ENCODE peak calls at places on chromosomes 5 and 9, in five cellular contexts. Y, V, Q, H and O are unnamed samples.

GRCh38 chr5:170104710-170105109 is 987 bp upstream of the FOXI1 start:
- DNase-seq in Y (no peak), V (no peak), Q (no peak), H (peak; percentile 40), O (no peak)

GRCh38 chr9:32385135-32385884 is 867 bp downstream of the ACO1 start:
- DNase-seq in Q (no peak), V (peak; percentile 41), H (no peak), Y (no peak), O (no peak)

GRCh38 chr5:138064526-138064925 is 19.3 kb upstream of the WNT8A start:
- DNase-seq in Y (no peak), H (no peak), V (no peak), Q (no peak), O (peak; percentile 23)

GRCh38 chr9:126822873-126823272 is 18.0 kb downstream of the ZBTB43 start:
- DNase-seq in Q (no peak), V (no peak), H (no peak), Y (no peak), O (no peak)

GRCh38 chr5:132011561-132012384 is at the start of gene ACSL6:
- DNase-seq in Y (peak; percentile 52), Q (peak; percentile 44), H (peak; percentile 67), V (no peak), O (no peak)

GRCh38 chr5:58775699-58776098 is 192.8 kb downstream of the RAB3C start:
- DNase-seq in Q (no peak), V (no peak), Y (no peak), H (no peak), O (no peak)

GRCh38 chr5:172365948-172366608 is 82.5 kb upstream of the UBTD2 start:
- DNase-seq in Q (no peak), H (no peak), Y (no peak), V (no peak), O (no peak)

GRCh38 chr9:83981126-83981871 is 694 bp downstream of the RMI1 start:
- DNase-seq in H (no peak), V (peak; percentile 35), Q (no peak), Y (peak; percentile 73), O (peak; percentile 46)

GRCh38 chr9:89953824-89954223 is 349.0 kb downstream of the GADD45G start:
- DNase-seq in Y (no peak), V (no peak), H (no peak), Q (no peak), O (no peak)

DNA sequence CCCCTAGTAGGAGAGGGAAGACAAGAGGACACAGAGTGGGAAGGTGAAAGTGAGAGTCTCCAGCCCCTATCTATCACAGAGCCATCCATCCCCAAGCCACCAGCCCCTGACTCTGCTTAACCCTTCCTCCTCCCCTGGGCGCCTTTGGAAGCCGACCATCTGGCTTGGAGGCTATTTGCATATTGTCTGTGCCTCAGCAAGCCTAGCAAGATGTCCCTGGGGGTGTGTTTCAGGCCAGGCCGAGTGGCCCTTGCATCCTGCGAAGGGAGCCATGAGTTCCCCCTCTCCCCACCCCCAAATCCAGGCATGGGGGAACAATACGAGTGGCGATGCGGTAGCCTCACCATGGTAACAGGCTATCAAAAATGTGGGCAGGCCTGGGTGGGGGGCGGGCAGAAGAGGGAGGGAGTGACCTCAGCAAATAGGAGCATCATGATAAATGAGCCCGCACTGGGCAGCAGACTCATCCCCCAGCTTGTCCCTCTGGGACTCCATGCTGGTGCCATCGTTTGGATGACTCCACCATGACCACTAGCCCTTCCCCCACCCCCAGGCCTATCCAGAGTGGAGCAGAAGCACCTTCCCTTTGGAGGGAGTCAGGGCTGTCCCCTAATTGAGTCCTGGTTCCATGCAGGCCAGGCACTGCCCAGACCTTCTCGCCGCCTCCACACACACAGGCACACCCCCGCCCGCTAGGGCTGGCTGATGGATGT is 14.5 kb downstream of the URM1 start:
- DNase-seq in Y (no peak), Q (no peak), H (no peak), V (no peak), O (no peak)
- H3K4me3 ChIP-seq in Y (no peak overlapping the region), Q (no peak overlapping the region), H (no peak overlapping the region), V (no peak overlapping the region), O (no peak overlapping the region)

GRCh38 chr5:103256178-103256577 is 2.4 kb upstream of the MACIR start:
- DNase-seq in V (no peak), Q (no peak), Y (no peak), H (no peak), O (no peak)
- TF ChIP-seq CTCF in V (no peak), Q (peak; percentile 19), Y (peak; percentile 28), H (no peak), O (peak; percentile 16)

GRCh38 chr5:151682240-151682639 is 4.5 kb downstream of the SPARC start:
- DNase-seq in Y (no peak), Q (no peak), H (no peak), V (no peak), O (no peak)
- H3K4me3 ChIP-seq in Y (peak overlapping the region; percentile 3), Q (no peak overlapping the region), H (peak overlapping the region; percentile 87), V (no peak overlapping the region), O (peak overlapping the region; percentile 74)

DNA sequence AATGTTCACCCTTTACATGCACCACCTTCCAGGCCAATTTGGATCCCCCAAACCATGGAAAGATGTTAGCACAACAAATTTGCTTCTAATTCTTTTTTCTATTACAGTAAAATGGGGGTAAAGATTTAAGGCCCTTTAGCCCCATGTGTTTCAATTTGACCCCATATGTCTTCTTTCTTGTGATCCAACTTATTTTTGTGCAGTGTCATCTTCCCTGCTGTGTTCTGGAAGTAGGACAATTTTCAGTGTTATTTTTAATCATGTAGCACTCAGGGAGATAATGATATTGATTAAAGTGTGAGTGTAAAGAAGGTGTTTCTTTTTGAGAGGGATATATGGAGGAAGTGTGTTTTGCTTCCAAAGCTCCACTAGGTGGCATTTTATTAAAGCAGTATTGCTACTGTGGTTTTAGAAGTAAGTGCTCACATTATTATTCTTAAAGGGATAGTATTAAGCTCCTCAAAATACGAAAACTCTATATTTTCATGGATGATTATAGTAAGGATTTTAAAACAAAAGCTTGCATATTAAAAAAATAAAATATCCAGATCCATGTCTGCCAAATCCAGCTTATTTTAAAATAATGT is 118.7 kb upstream of the ATP10B start:
- DNase-seq in Q (no peak), V (no peak), Y (peak; percentile 31), H (no peak), O (no peak)
- TF ChIP-seq CTCF in Q (no peak), V (no peak), Y (peak; percentile 46), H (no peak), O (no peak)